ENCODE peak calls at places on chromosomes 3 and 15, in four cellular contexts. M is left lung; J is effector memory CD4-positive, alpha-beta T cell; U is vagina. F is an unnamed sample.

GRCh38 chr3:108605028-108605427 is 15.5 kb downstream of the DZIP3 start:
- DNase-seq in M (no peak), U (no peak), J (no peak), F (no peak)

GRCh38 chr3:37861540-37862051 is at the start of gene CTDSPL:
- DNase-seq in M (peak; percentile 91), U (no peak), J (no peak), F (no peak)

GRCh38 chr3:75262661-75263060 is 401.5 kb upstream of the FRG2C start:
- DNase-seq in J (no peak), U (no peak), M (no peak), F (no peak)

GRCh38 chr15:70023769-70024491 is 73.8 kb downstream of the TLE3 start:
- DNase-seq in U (no peak), J (no peak), M (no peak), F (no peak)

GRCh38 chr3:123755085-123755484 is 129.0 kb downstream of the MYLK start:
- DNase-seq in M (no peak), J (no peak), U (no peak), F (no peak)

GRCh38 chr15:68000754-68001153 is 53.4 kb upstream of the PIAS1 start:
- DNase-seq in M (no peak), U (no peak), J (no peak), F (no peak)

GRCh38 chr3:5219216-5219615 is 31.7 kb downstream of the EDEM1 start:
- DNase-seq in M (no peak), J (no peak), U (no peak), F (no peak)

GRCh38 chr3:129077222-129077621 is 16.6 kb downstream of the GP9 start:
- DNase-seq in J (no peak), U (no peak), M (no peak), F (no peak)

GRCh38 chr3:32841875-32842505 is 24.2 kb downstream of the TRIM71 start:
- DNase-seq in M (no peak), U (no peak), J (no peak), F (no peak)
- H3K4me3 ChIP-seq in M (no peak overlapping the region), U (no peak overlapping the region), J (no peak overlapping the region), F (no peak overlapping the region)

GRCh38 chr3:25433106-25433505 is 5.0 kb downstream of the RARB start:
- DNase-seq in M (no peak), U (no peak), J (no peak), F (no peak)
- H3K4me3 ChIP-seq in M (no peak overlapping the region), U (no peak overlapping the region), J (no peak overlapping the region), F (no peak overlapping the region)

GRCh38 chr15:48963524-48964113 is at the start of gene SHC4:
- DNase-seq in U (no peak), M (no peak), J (no peak), F (no peak)
- H3K4me3 ChIP-seq in U (peak within 1 kb of the TSS; percentile 52), M (peak within 1 kb of the TSS; percentile 40), J (peak within 1 kb of the TSS; percentile 59), F (peak within 1 kb of the TSS; percentile 32)

GRCh38 chr3:126266850-126267168 is 86.4 kb upstream of the ALDH1L1 start:
- DNase-seq in U (no peak), J (no peak), M (no peak), F (no peak)
- H3K4me3 ChIP-seq in U (peak overlapping the region; percentile 32), J (no peak overlapping the region), M (peak overlapping the region; percentile 24), F (no peak overlapping the region)

GRCh38 chr3:150074697-150075416 is 104.2 kb upstream of the PFN2 start:
- DNase-seq in M (no peak), J (no peak), U (peak; percentile 64), F (no peak)
- H3K4me3 ChIP-seq in M (no peak overlapping the region), J (no peak overlapping the region), U (no peak overlapping the region), F (peak overlapping the region; percentile 33)

DNA sequence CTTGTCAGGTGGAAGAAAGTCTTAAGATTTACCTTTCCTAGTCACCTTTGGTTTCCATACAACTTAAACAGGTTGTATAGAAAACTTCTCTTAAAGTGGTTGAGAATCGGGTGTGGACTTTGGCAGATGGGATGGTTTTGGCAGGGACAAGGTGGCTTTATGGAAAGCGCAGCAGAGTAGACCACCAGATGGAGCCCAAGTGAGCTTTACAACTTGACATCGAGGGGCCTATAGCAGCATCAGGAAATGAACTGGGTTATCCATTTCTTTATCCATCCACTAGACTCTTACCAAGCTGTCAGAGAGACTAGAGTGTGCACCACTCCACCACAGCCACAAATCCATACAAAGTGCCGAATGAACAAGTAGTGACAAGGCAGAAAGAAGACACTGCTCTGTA is 85.3 kb upstream of the MBNL1 start:
- DNase-seq in J (peak; percentile 25), U (no peak), M (no peak), F (no peak)
- H3K4me3 ChIP-seq in J (no peak overlapping the region), U (no peak overlapping the region), M (no peak overlapping the region), F (no peak overlapping the region)

GRCh38 chr15:64444836-64445235 is 15.5 kb upstream of the ZNF609 start:
- DNase-seq in M (no peak), J (no peak), U (no peak), F (no peak)
- H3K4me3 ChIP-seq in M (no peak overlapping the region), J (no peak overlapping the region), U (no peak overlapping the region), F (no peak overlapping the region)

GRCh38 chr3:169148448-169149348 is 514.8 kb downstream of the MECOM start:
- DNase-seq in U (no peak), M (no peak), J (no peak), F (no peak)
- H3K4me3 ChIP-seq in U (peak overlapping the region; percentile 35), M (peak overlapping the region; percentile 28), J (no peak overlapping the region), F (no peak overlapping the region)

F was measured in GM12864.